ENCODE peak calls at places on chromosomes 1 and 21, in seven cellular contexts. Y, W, O, R, Z, T and X are unnamed samples.

GRCh38 chr1:1619917-1620361 is 4.6 kb downstream of the MIB2 start:
- DNase-seq in Z (no peak), W (no peak), R (no peak), Y (peak; percentile 15), T (peak; percentile 69), O (no peak), X (no peak)

GRCh38 chr21:43357708-43358430 is 69.1 kb downstream of the SIK1 start:
- DNase-seq in Y (no peak), O (no peak), R (no peak), T (no peak), W (no peak), Z (no peak), X (no peak)

GRCh38 chr1:29632436-29633270 is 396.3 kb downstream of the PTPRU start:
- DNase-seq in Z (no peak), Y (no peak), W (no peak), T (no peak), R (no peak), O (no peak), X (no peak)

GRCh38 chr21:34204481-34205439 is 131.4 kb downstream of the MRPS6 start:
- DNase-seq in O (peak; percentile 91), R (no peak), T (no peak), Z (no peak), W (no peak), Y (no peak), X (no peak)

GRCh38 chr1:158037876-158038359 is 44.5 kb downstream of the KIRREL1 start:
- DNase-seq in O (no peak), Y (peak; percentile 63), W (no peak), T (peak; percentile 82), R (no peak), Z (peak; percentile 53), X (peak; percentile 29)

GRCh38 chr1:12604114-12604874 is 13.7 kb downstream of the DHRS3 start:
- DNase-seq in T (no peak), Y (peak; percentile 99), W (peak; percentile 28), O (peak; percentile 6), Z (peak; percentile 93), R (no peak), X (peak; percentile 69)

GRCh38 chr1:30162565-30162964 is 560.8 kb downstream of the MATN1 start:
- DNase-seq in O (no peak), Y (no peak), Z (no peak), T (no peak), W (no peak), R (no peak), X (no peak)

GRCh38 chr1:83845437-83846071 is 153.4 kb downstream of the TTLL7 start:
- DNase-seq in T (no peak), Z (peak; percentile 14), Y (peak; percentile 33), W (no peak), O (no peak), R (no peak), X (no peak)

GRCh38 chr1:48227165-48228013 is 4.9 kb downstream of the SLC5A9 start:
- DNase-seq in T (no peak), Z (no peak), R (no peak), W (peak; percentile 5), O (no peak), Y (no peak), X (no peak)

GRCh38 chr1:219419135-219419534 is 193.8 kb downstream of the ZC3H11B start:
- DNase-seq in T (no peak), O (no peak), R (no peak), Z (no peak), W (no peak), Y (no peak), X (no peak)

GRCh38 chr1:17795081-17795809 is 40.1 kb downstream of the ACTL8 start:
- DNase-seq in O (no peak), Y (no peak), W (no peak), R (no peak), Z (no peak), T (no peak), X (no peak)

GRCh38 chr21:42156690-42157605 is 62.0 kb upstream of the ABCG1 start:
- DNase-seq in Y (peak; percentile 32), Z (no peak), T (peak; percentile 54), W (no peak), R (no peak), O (peak; percentile 42), X (no peak)

GRCh38 chr1:40534589-40534988 is 3.2 kb downstream of the ZNF684 start:
- DNase-seq in Z (no peak), Y (no peak), O (no peak), W (no peak), T (no peak), R (no peak), X (no peak)

GRCh38 chr1:56576880-56577858 is 2.2 kb downstream of the PLPP3 start:
- DNase-seq in Z (peak; percentile 37), R (no peak), O (no peak), T (no peak), Y (peak; percentile 59), W (no peak), X (no peak)

GRCh38 chr1:153699116-153699515 is 20.6 kb downstream of the NPR1 start:
- DNase-seq in W (no peak), Z (peak; percentile 79), Y (peak; percentile 32), R (no peak), O (no peak), T (no peak), X (no peak)

GRCh38 chr1:113648478-113648877 is 110.8 kb downstream of the PHTF1 start:
- DNase-seq in O (no peak), R (no peak), T (no peak), W (no peak), Z (no peak), Y (no peak), X (no peak)

GRCh38 chr1:27773732-27774445 is 870 bp downstream of the STX12 start:
- DNase-seq in Y (peak; percentile 53), O (no peak), Z (peak; percentile 9), R (no peak), W (no peak), T (no peak), X (no peak)

GRCh38 chr1:94246692-94247145 is 9.3 kb upstream of the ARHGAP29 start:
- DNase-seq in T (no peak), Z (no peak), Y (peak; percentile 61), W (no peak), O (no peak), R (no peak), X (no peak)

GRCh38 chr1:175394739-175395138 is 202.2 kb upstream of the KIAA0040 start:
- DNase-seq in T (no peak), R (no peak), W (no peak), Z (no peak), O (no peak), Y (no peak), X (no peak)

GRCh38 chr1:45621501-45621836 is 2.4 kb downstream of the CCDC17 start:
- DNase-seq in Z (no peak), W (no peak), Y (no peak), R (no peak), O (no peak), T (no peak), X (no peak)